ENCODE peak calls at places on chromosomes 4 and X, in five cellular contexts. U is adipocyte, C is kidney, M is iPS DF 6.9, Y is transverse colon. A is an unnamed sample.

GRCh38 chrX:155615938-155616337 is 3.2 kb upstream of the TMLHE start:
- DNase-seq in U (no peak), C (no peak), M (no peak), Y (no peak), A (no peak)

GRCh38 chrX:400258-400657 is 13.6 kb upstream of the PPP2R3B start:
- DNase-seq in U (no peak), C (no peak), M (no peak), Y (no peak), A (no peak)

GRCh38 chr4:55547461-55547770 is 707 bp upstream of the CLOCK start:
- DNase-seq in U (no peak), C (no peak), M (no peak), Y (no peak), A (no peak)

GRCh38 chrX:23898412-23898959 is 9.3 kb downstream of the APOO start:
- DNase-seq in U (peak; percentile 41), C (no peak), M (no peak), Y (no peak), A (no peak)

GRCh38 chrX:155745792-155746191 is 133.0 kb upstream of the TMLHE start:
- DNase-seq in U (peak; percentile 43), C (no peak), M (no peak), Y (peak; percentile 66), A (peak; percentile 72)

GRCh38 chrX:66766318-66766717 is 127.4 kb upstream of the EDA2R start:
- DNase-seq in U (no peak), C (peak; percentile 28), M (no peak), Y (no peak), A (no peak)

GRCh38 chrX:120244735-120245498 is 5.7 kb upstream of the ZBTB33 start:
- DNase-seq in U (peak; percentile 72), C (peak; percentile 86), M (peak; percentile 35), Y (peak; percentile 79), A (peak; percentile 79)

GRCh38 chrX:134520860-134521390 is 61.0 kb downstream of the HPRT1 start:
- DNase-seq in U (peak; percentile 74), C (no peak), M (peak; percentile 35), Y (peak; percentile 23), A (peak; percentile 61)

GRCh38 chrX:47958943-47959342 is 44.8 kb downstream of the ZNF182 start:
- DNase-seq in U (no peak), C (no peak), M (peak; percentile 7), Y (no peak), A (peak; percentile 21)

GRCh38 chr4:122548886-122549630 is 71.8 kb downstream of the IL21 start:
- DNase-seq in U (no peak), C (no peak), M (no peak), Y (no peak), A (no peak)

DNA sequence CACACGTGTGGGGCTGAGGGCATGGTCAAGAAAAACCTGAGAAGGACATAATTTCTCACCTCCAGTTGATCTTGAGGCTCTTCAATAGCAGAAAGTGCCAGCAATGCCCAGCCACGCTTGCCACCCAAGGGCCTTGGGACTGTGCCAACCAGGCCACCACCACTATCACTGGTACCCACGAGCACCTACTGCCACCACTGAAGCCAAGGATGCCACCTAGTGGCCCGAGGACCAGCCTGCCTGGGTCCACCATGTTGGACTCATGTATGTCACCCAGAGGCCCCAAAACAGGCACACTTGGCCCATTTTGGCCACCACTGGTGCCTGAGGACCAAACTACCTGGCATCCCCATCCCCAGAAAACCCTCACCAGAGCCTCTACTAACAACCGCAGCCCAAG is 191.8 kb downstream of the ADAM29 start:
- DNase-seq in U (no peak), C (no peak), M (peak; percentile 1), Y (no peak), A (no peak)
- H3K9me3 ChIP-seq in U (peaks cover 18% of the 10 kb centered on the region), C (peaks cover 2% of the 10 kb centered on the region), M (no peaks in the 10 kb centered on the region), Y (peaks cover 25% of the 10 kb centered on the region), A (peaks cover 1% of the 10 kb centered on the region)

DNA sequence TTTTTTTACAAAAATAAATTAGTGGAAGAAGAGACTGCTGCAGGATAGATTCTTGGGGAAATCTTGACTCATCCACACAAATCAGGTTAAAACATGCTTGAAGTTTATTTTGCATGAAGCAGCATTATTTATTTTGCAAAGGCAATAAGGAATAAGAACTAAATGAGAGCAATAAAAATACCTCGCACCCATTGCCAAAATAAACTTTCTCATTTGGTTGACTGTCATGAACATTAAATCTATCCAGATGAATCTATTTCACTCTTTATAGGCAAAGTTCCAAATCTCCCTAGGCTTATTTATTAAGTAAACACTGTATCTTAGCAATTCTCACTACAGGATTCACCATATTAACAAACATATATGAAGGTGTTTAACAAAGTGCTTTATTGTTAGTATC is 58.9 kb downstream of the HOPX start:
- DNase-seq in U (peak; percentile 13), C (no peak), M (no peak), Y (no peak), A (no peak)
- H3K4me3 ChIP-seq in U (no peak overlapping the region), C (no peak overlapping the region), M (no peak overlapping the region), Y (no peak overlapping the region), A (no peak overlapping the region)

GRCh38 chr4:48909697-48910096 is 3.1 kb upstream of the OCIAD2 start:
- DNase-seq in U (peak; percentile 93), C (peak; percentile 80), M (no peak), Y (peak; percentile 22), A (peak; percentile 8)
- H3K4me1 ChIP-seq in U (peaks cover 17% of the 10 kb centered on the region), C (peaks cover 6% of the 10 kb centered on the region), M (peaks cover 5% of the 10 kb centered on the region), Y (peaks cover 13% of the 10 kb centered on the region), A (peaks cover 3% of the 10 kb centered on the region)

GRCh38 chr4:30295652-30296051 is 424.5 kb upstream of the PCDH7 start:
- DNase-seq in U (no peak), C (no peak), M (no peak), Y (no peak), A (no peak)
- H3K9me3 ChIP-seq in U (no peaks in the 10 kb centered on the region), C (no peaks in the 10 kb centered on the region), M (no peaks in the 10 kb centered on the region), Y (peaks cover 2% of the 10 kb centered on the region), A (no peaks in the 10 kb centered on the region)

GRCh38 chrX:137034508-137034872 is 695 bp upstream of the GPR101 start:
- DNase-seq in U (no peak), C (no peak), M (no peak), Y (no peak), A (no peak)

GRCh38 chrX:137031517-137032377 is 2.0 kb downstream of the GPR101 start:
- DNase-seq in U (peak; percentile 57), C (no peak), M (no peak), Y (peak; percentile 14), A (peak; percentile 0)

GRCh38 chrX:137032841-137033773 is 688 bp downstream of the GPR101 start:
- DNase-seq in U (no peak), C (no peak), M (no peak), Y (no peak), A (no peak)

GRCh38 chrX:137032378-137032694 is 1.5 kb downstream of the GPR101 start:
- DNase-seq in U (no peak), C (no peak), M (no peak), Y (no peak), A (no peak)

DNA sequence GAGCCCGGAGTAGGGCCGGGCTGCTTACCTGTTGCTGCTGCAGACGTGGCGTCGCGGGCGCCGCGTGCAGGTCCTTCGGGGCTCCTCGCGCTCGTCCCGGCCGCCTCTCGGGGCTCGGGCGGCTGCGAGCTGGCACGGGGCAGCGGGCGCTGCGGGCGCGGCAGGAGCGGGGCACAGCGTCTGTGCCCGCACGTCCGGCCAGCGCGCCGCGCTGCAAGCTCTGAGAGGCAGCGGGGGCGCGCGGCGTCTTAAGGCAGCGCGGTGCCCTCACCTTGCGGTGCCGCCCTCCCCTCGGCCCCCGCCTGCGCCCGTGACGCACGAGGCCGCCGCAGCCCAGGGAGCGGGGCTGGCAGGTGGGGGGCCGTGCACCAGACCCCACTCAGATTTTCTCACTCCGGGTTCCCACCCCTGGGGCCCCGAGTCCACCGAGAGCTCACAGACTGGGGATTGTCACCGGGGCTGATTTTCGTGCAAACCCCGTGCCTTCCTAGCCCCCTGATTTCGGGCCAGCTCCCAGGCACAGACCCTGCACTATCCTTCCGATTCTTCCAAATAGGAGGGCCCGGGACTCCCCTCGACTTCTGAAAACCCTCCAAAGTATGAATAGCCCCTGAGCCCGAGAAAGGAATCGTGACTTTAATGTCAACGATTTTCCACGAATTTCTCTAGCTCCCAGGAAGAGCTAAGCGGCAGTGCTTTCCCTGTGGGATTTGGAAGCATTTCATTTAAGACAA is at the start of gene GPR101:
- DNase-seq in U (no peak), C (no peak), M (no peak), Y (no peak), A (no peak)
- H3K4me3 ChIP-seq in U (no peak within 1 kb of the TSS), C (no peak within 1 kb of the TSS), M (peak within 1 kb of the TSS; percentile 23), Y (no peak within 1 kb of the TSS), A (no peak within 1 kb of the TSS)

GRCh38 chr4:86960557-86960959 is 25.7 kb downstream of the AFF1 start:
- DNase-seq in U (peak; percentile 63), C (no peak), M (no peak), Y (no peak), A (no peak)

GRCh38 chr4:86955888-86956451 is 21.2 kb downstream of the AFF1 start:
- DNase-seq in U (no peak), C (no peak), M (no peak), Y (no peak), A (no peak)

GRCh38 chr4:86959588-86960500 is 25.0 kb downstream of the AFF1 start:
- DNase-seq in U (no peak), C (no peak), M (peak; percentile 89), Y (no peak), A (no peak)

GRCh38 chr4:86961103-86961502 is 26.3 kb downstream of the AFF1 start:
- DNase-seq in U (no peak), C (no peak), M (no peak), Y (no peak), A (no peak)

GRCh38 chr4:86957214-86957613 is 22.4 kb downstream of the AFF1 start:
- DNase-seq in U (peak; percentile 73), C (no peak), M (no peak), Y (no peak), A (no peak)
- H3K4me1 ChIP-seq in U (peaks cover 36% of the 10 kb centered on the region), C (peaks cover 16% of the 10 kb centered on the region), M (peaks cover 9% of the 10 kb centered on the region), Y (peaks cover 36% of the 10 kb centered on the region), A (no peaks in the 10 kb centered on the region)

GRCh38 chr4:25235401-25235800 is 1.6 kb downstream of the PI4K2B start:
- DNase-seq in U (peak; percentile 7), C (no peak), M (no peak), Y (no peak), A (no peak)
- H3K9me3 ChIP-seq in U (peaks cover 14% of the 10 kb centered on the region), C (no peaks in the 10 kb centered on the region), M (peaks cover 1% of the 10 kb centered on the region), Y (no peaks in the 10 kb centered on the region), A (no peaks in the 10 kb centered on the region)

DNA sequence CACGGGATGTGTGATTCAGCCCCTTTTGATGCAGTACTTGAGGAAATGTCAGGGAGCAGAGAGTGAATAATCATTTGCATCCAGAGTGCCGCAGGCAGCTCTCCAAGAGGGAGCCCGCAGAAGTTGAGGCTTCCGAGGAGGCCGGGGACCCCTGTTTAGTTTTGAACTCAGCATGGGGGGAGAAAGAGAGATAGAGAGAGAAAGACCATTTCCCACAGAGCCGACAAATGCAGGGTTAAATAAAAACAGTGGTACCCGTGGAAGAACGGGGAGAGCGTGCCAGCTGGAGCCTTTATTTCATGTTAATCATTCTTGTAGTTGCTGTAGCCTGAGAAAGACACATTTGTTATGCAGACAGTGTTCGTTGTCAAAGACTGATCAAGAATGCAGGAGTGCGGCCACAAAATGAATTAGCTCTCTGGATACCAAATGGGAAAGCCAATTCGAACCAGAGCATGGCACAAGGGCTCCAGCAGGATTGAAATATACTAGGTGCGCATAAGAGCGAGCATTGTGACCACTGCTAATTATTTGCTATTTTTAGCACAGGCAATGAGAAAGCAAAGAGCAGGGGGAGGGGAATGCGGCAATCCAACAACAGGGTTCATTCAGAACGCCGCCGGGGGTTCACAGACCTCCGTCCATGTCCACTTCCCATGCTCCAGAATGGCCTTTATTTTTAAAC is 243.8 kb upstream of the VCX3A start:
- DNase-seq in U (no peak), C (no peak), M (peak; percentile 9), Y (no peak), A (no peak)
- H3K4me3 ChIP-seq in U (no peak overlapping the region), C (peak overlapping the region; percentile 34), M (no peak overlapping the region), Y (no peak overlapping the region), A (no peak overlapping the region)

GRCh38 chr4:37671072-37671471 is 15.1 kb downstream of the RELL1 start:
- DNase-seq in U (no peak), C (no peak), M (no peak), Y (no peak), A (no peak)
- H3K4me1 ChIP-seq in U (peaks cover 6% of the 10 kb centered on the region), C (peaks cover 23% of the 10 kb centered on the region), M (no peaks in the 10 kb centered on the region), Y (peaks cover 35% of the 10 kb centered on the region), A (peaks cover 28% of the 10 kb centered on the region)

A was measured in small intestine.